ENCODE peak calls at places on chromosomes 13 and 19, in seven cellular contexts. M is lower leg skin, I is heart left ventricle, R is right lobe of liver, S is stomach, Z is A549, L is uterus. B is an unnamed sample.

GRCh38 chr13:25770601-25771000 is 281.2 kb downstream of the SHISA2 start:
- DNase-seq in M (peak; percentile 63), I (no peak), R (no peak), S (no peak), Z (no peak), L (no peak), B (no peak)

GRCh38 chr19:1157931-1158884 is 15.9 kb downstream of the SBNO2 start:
- DNase-seq in M (no peak), I (no peak), R (no peak), S (no peak), Z (no peak), L (no peak), B (no peak)

GRCh38 chr13:27794921-27795717 is 2.8 kb downstream of the GSX1 start:
- DNase-seq in M (no peak), I (no peak), R (no peak), S (no peak), Z (no peak), L (no peak), B (no peak)

GRCh38 chr13:81760316-81760715 is 1419.4 kb upstream of the SPRY2 start:
- DNase-seq in M (no peak), I (no peak), R (no peak), S (no peak), Z (no peak), L (no peak), B (no peak)

GRCh38 chr19:1860133-1860775 is 3.1 kb downstream of the KLF16 start:
- DNase-seq in M (no peak), I (peak; percentile 69), R (peak; percentile 86), S (no peak), Z (no peak), L (peak; percentile 72), B (peak; percentile 68)

GRCh38 chr13:56335775-56336174 is 804.9 kb upstream of the PRR20A start:
- DNase-seq in M (no peak), I (no peak), R (no peak), S (no peak), Z (no peak), L (no peak), B (no peak)

GRCh38 chr13:39363393-39363792 is 239.6 kb downstream of the LHFPL6 start:
- DNase-seq in M (no peak), I (no peak), R (no peak), S (no peak), Z (no peak), L (no peak), B (no peak)

GRCh38 chr13:52852444-52852843 is 4.0 kb upstream of the PCDH8 start:
- DNase-seq in M (no peak), I (no peak), R (no peak), S (no peak), Z (no peak), L (no peak), B (no peak)

GRCh38 chr13:79966502-79966901 is 374.4 kb downstream of the SPRY2 start:
- DNase-seq in M (no peak), I (no peak), R (no peak), S (no peak), Z (no peak), L (no peak), B (no peak)

DNA sequence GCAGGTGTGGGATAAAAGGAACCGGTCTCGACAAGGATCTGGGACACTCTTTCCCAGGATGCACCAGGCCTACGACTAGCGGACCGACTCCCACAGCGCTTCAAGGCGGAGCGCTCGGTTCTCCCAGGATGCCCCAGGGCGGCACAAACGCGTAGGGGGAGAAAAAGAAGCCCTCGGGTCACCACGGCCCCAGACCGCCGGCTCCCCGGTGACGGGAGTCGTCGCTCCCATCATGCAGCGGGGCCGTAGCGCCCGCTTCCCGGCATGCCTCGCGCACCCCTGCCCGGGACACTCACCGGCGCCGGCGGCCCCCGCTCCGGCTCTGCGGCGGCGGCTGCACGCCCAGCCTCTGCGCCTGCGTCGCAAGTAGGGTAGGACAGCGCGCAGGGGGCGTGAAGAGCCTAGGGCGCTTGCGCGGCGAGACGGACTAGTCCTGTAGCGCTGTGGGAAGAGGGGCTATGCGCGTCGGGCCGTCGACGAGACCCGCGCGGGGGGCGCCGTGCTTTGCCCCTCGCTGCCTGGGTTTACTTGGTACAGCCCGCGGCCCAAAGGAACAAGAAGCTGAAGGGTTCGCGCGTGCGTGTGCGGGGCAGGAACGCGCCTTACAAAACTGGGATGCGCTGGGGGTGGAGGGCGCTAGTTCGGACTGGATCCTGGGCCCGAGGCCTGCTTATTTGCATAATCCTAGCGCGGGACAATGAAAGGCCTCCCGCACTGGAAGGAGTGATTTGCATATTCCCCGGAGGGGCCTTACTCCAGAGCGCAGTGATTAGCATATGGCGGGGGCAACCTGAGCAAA is at the start of gene ZNF428:
- DNase-seq in M (peak; percentile 94), I (peak; percentile 86), R (peak; percentile 90), S (peak; percentile 87), Z (peak; percentile 91), L (peak; percentile 88), B (peak; percentile 97)
- TF ChIP-seq POLR2A in M (no peak), I (peak; percentile 77), R (peak; percentile 82), S (no peak), Z (peak; percentile 83), L (peak; percentile 89), B (peak; percentile 91)

GRCh38 chr19:11735375-11735774 is 3.4 kb downstream of the ZNF823 start:
- DNase-seq in M (no peak), I (no peak), R (no peak), S (no peak), Z (no peak), L (no peak), B (no peak)

GRCh38 chr19:11736696-11737095 is 2.0 kb downstream of the ZNF823 start:
- DNase-seq in M (no peak), I (peak; percentile 48), R (no peak), S (no peak), Z (no peak), L (peak; percentile 19), B (peak; percentile 22)

GRCh38 chr19:11738746-11739620 is at the start of gene ZNF823:
- DNase-seq in M (peak; percentile 100), I (peak; percentile 99), R (peak; percentile 99), S (peak; percentile 100), Z (peak; percentile 65), L (peak; percentile 100), B (peak; percentile 81)

DNA sequence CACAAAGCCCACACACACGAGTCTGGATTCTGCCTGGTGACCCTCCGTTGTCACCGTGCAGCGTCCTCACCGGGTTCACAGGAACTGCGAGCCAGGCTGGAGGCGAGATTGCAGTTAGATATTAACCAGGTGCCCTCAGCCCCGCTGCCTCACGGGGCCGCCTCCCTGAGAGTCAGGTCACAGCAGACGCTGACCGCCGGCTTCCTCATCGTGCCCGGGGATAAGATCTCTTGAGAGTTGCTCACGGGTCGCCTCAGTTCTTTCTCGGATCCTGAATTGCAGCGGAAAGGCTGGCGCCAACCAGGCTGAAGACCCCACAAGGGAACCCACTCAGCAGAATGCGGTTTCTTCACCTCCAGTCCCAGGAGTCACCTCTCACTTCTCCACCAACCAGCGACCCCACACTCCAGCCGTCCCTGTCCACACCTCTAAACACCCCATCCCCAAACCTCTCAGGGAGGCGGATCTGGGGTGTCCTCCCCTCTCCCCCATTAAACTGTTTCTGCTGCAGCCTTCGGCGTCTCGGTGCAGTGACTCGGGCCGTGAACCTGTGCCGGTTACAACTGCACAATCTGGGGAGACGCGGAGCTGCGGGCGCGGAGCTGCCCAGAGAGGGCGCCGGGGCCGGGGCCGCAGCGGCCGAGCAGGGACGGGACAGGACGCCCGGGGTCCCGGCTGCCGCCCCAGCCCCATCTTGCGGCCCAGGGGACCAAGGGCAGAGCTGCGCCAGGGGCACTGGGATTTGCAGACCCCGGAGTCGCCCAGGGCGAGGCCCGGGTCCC is 591 bp downstream of the ZNF823 start:
- DNase-seq in M (peak; percentile 91), I (peak; percentile 18), R (peak; percentile 89), S (peak; percentile 82), Z (no peak), L (peak; percentile 23), B (peak; percentile 15)
- TF ChIP-seq POLR2A in M (no peak), I (no peak), R (peak; percentile 69), S (no peak), Z (no peak), L (no peak), B (no peak)

DNA sequence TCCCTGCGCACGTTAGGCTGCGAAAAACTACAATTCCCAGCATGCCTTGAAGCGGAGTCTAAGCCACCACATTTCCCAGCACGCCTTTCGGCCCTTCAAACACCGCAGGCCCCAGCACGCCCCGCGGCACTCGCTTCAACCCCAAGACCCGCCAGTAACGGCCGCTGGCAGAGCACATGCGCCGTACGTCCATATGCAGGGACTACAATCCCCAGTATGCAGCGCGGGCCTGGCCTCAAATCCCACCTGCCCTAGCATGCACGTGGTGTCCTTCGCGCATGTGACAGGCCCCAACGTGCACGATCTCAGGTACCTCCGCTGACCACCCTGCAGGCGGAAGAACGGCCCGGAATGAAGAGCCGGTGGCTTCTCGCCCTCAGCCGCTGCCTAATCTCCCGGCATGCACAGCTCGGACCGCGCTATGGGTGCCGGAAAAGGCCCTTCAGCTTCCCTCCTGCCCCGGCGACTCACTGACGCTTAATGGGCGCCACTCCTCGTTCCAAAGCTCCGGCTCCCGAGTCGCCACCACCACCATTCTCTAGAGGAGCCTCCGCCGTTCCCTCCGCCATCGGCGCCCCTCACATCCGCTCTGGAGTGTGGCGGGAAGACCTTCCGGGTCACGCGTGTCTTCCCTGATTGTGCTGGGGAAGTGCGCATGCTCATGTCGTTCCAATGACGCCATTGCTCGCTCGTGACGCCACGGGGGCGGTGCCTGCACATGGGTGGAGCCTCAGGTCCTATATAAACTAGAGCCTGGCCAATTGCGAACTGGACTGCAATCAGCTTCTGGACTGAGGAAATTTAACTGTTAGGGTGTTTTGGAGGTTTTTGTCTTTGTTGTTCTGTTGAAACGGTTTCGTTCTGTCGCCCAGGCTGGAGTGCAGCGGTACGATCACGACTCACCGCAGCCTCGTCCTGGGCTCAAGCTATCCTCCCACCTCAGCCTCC is at the start of gene DUS3L:
- DNase-seq in M (peak; percentile 99), I (peak; percentile 96), R (peak; percentile 99), S (peak; percentile 98), Z (peak; percentile 88), L (peak; percentile 96), B (peak; percentile 100)
- TF ChIP-seq POLR2A in M (no peak), I (peak; percentile 48), R (peak; percentile 83), S (no peak), Z (peak; percentile 44), L (peak; percentile 68), B (peak; percentile 72)

GRCh38 chr13:102596147-102597028 is at the start of gene TPP2:
- DNase-seq in M (peak; percentile 100), I (peak; percentile 99), R (peak; percentile 99), S (peak; percentile 100), Z (peak; percentile 92), L (peak; percentile 99), B (peak; percentile 99)
- TF ChIP-seq POLR2A in M (peak; percentile 40), I (peak; percentile 84), R (peak; percentile 89), S (no peak), Z (no peak), L (peak; percentile 82), B (peak; percentile 97)

GRCh38 chr19:45406165-45406956 is at the start of gene POLR1G:
- DNase-seq in M (peak; percentile 95), I (peak; percentile 82), R (peak; percentile 83), S (peak; percentile 78), Z (peak; percentile 98), L (peak; percentile 75), B (peak; percentile 44)
- TF ChIP-seq POLR2A in M (no peak), I (peak; percentile 14), R (peak; percentile 38), S (no peak), Z (peak; percentile 93), L (no peak), B (peak; percentile 45)